ENCODE peak calls at places on chromosomes 4 and X, in four cellular contexts. N, V, E and H are unnamed samples.

GRCh38 chr4:164512124-164512523 is 241.8 kb upstream of the SMIM31 start:
- DNase-seq in N (no peak), V (no peak), E (no peak), H (no peak)

GRCh38 chr4:43435303-43435702 is 542.8 kb downstream of the GRXCR1 start:
- DNase-seq in N (no peak), V (no peak), E (no peak), H (no peak)

GRCh38 chr4:133581971-133582619 is 433.0 kb downstream of the PCDH10 start:
- DNase-seq in N (no peak), V (no peak), E (no peak), H (no peak)

GRCh38 chrX:30702736-30703135 is 49.5 kb downstream of the GK start:
- DNase-seq in N (no peak), V (no peak), E (no peak), H (no peak)

GRCh38 chr4:139866270-139866962 is 200.8 kb downstream of the MGST2 start:
- DNase-seq in N (no peak), V (no peak), E (no peak), H (peak)

GRCh38 chr4:70945046-70945445 is 42.9 kb downstream of the MOB1B start:
- DNase-seq in N (no peak), V (no peak), E (no peak), H (no peak)

GRCh38 chrX:102858826-102859627 is 78.0 kb upstream of the RAB40AL start:
- DNase-seq in N (peak), V (no peak), E (no peak), H (no peak)

GRCh38 chr4:166169111-166169510 is 296.1 kb downstream of the TLL1 start:
- DNase-seq in N (peak), V (no peak), E (no peak), H (no peak)

GRCh38 chr4:128665514-128665913 is 144.0 kb upstream of the JADE1 start:
- DNase-seq in N (no peak), V (no peak), E (no peak), H (no peak)

DNA sequence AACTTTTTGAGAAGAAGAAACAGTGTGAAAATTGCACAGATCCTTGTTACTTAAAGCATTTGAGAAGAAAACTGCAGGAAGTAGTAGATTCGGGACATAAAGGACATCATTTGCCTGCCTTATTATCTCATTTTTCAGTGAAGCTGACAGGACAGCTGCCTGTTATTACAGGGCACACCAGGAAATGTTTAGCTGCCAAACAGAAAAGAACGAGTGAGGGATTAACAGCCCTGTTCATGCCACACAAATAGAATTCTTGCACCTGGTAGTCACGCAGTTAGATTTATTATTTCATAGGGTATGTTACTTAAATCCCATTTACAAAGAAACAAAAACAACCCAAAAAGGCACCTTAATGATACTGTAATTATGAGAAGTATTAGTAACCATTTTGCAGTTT is 100.6 kb downstream of the CHIC2 start:
- DNase-seq in N (no peak), V (no peak), E (no peak), H (no peak)
- TF ChIP-seq TEAD4 in N (no peak), V (no peak), E (no peak), H (no peak)

DNA sequence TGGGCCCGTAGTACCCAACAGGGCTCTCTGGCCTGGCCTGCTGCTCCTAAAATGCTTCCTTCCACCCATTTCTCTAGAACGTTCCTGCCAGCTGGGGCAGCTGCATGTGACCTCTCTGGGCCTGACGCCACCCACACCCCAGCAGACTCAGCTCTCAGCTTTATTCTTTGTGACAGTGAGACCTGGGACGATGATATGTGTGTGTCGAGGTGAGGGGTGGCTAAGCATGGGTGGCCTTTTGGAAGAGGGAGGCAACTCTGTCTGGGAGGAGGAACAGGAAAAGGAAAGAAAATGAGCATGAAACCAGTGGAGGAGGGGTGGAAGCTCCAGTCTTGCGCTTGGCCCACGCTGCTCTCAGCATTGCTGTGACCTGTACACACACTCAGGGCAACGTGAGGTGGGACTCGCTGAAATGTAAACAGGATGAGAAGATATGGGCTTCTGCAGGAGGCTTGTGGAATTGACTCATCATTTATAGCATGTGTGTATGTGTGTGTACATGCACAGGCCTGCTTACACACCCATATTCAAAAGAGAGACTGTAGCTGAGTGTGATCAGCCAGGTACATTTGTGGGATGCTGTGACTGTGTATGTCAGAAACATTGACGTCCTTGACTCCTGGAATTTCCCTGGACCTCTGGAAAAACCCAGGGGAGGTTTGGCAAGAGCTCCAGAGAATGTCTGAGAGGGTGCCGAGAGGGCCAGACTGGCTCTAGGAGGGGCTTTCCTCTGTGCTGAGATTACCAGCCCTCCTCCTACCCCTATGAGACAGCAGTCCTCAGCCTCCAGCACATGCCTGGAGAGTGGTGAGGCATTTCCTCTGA is 137.9 kb downstream of the PJA1 start:
- DNase-seq in N (no peak), V (no peak), E (no peak), H (no peak)
- TF ChIP-seq TEAD4 in N (no peak), V (no peak), E (no peak), H (no peak)

DNA sequence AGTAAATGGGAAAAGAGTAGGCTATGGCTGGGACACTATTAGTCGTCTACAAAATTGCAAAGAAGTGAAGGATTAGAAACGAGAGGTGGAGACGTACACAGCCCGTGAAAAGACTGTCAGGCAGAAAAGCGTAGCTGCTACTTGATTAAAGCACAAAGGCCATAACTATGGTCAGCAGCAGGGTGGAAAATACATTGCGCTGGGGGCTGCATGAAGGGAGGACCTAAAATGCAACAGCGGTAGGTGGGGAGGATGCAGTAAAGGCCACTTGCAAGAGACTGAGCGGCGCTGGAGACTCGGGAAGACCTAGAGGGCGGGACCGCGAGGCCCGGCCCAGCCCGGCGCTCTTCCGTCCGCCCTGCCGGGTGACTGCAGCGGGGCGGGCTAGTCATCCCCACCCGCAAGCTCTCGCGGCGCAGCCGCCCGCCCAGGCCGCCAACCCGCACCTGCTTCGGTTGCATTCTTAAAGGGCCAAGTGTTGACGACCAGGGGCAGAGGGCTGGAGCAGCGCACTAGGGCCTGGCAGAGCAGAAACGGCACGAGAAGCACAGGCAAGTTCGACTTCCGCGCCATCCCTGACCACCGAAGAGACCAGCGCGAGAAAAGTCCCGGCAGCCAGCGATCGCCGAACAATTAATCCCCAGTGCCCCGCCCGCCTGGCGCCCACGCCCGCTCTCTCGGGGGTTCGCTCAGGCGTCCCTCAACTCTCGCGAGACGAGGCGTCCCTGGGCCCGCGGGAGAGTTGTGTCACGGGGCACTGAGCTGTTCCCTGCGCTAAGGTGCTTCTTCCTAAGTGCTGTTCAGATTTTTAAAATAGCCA is at the start of gene AGA:
- DNase-seq in N (peak), V (peak), E (peak), H (peak)
- TF ChIP-seq TEAD4 in N (no peak), V (no peak), E (peak), H (no peak)

GRCh38 chr4:13992041-13992440 is 364.5 kb upstream of the BOD1L1 start:
- DNase-seq in N (no peak), V (no peak), E (no peak), H (no peak)
- TF ChIP-seq TEAD4 in N (no peak), V (no peak), E (no peak), H (no peak)

GRCh38 chr4:153512952-153513500 is 46.9 kb downstream of the TMEM131L start:
- DNase-seq in N (no peak), V (no peak), E (no peak), H (no peak)

GRCh38 chr4:153514001-153514526 is 47.9 kb downstream of the TMEM131L start:
- DNase-seq in N (no peak), V (no peak), E (no peak), H (no peak)

GRCh38 chr4:153511104-153511503 is 44.9 kb downstream of the TMEM131L start:
- DNase-seq in N (no peak), V (no peak), E (no peak), H (no peak)

GRCh38 chr4:153512162-153512852 is 46.1 kb downstream of the TMEM131L start:
- DNase-seq in N (no peak), V (no peak), E (no peak), H (no peak)

GRCh38 chr4:153513596-153513995 is 47.4 kb downstream of the TMEM131L start:
- DNase-seq in N (no peak), V (no peak), E (no peak), H (no peak)
- TF ChIP-seq TEAD4 in N (no peak), V (no peak), E (no peak), H (peak)

GRCh38 chrX:12460929-12461328 is 322.7 kb downstream of the FRMPD4 start:
- DNase-seq in N (no peak), V (no peak), E (no peak), H (no peak)
- TF ChIP-seq TEAD4 in N (no peak), V (no peak), E (no peak), H (no peak)

DNA sequence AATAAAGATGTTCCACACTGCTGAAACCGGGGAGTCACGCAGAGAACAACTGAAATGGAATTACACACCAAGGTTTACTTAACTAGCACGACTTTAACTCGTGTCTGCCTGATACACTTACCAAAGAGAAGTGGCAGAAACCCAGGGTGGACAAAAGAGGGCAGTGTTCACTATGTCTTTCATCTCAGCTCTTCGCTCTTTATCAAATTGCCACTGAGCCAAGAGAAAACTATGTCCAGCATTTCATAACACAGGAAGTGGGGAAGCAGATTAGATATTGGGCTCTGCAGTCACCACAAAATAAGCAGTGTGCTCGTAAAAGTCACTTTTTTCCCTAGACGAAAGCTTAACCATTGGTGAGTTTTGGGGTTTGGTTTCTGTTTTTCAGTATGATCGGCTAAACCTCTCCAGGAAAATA is 155.7 kb downstream of the CHIC2 start:
- DNase-seq in N (no peak), V (peak), E (no peak), H (peak)
- TF ChIP-seq TEAD4 in N (no peak), V (no peak), E (no peak), H (peak)

GRCh38 chr4:155762351-155762750 is 3.5 kb downstream of the GUCY1B1 start:
- DNase-seq in N (no peak), V (no peak), E (no peak), H (no peak)
- TF ChIP-seq TEAD4 in N (no peak), V (no peak), E (no peak), H (no peak)

DNA sequence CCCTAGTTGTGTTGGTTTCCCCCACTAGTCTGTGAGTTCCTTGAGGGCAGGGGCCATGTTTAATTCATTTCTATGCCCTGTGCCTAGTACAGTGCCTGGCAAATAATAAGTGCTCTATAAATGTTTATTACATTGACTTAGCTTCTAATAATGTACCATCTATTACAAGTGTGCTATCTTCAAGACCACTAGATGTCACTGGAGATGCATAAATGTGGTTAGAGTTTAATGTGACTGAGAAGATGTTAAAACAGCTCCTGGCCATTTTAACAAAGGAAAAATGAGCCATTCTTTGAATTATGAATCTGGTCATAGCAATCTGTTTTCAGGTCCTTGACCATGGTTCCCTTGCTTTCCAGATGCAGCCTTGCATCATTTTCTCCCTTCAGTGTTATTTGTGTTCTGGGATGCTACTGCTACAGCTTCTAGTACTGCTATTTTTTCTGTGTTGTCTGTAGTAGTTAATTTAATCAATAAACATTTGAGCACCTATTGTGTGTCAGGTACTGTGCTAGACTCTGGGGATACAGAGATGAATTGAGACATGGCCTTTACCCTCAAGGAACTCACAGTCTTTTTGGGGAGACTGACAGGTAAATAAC is 43.2 kb downstream of the SLC9A6 start:
- DNase-seq in N (no peak), V (no peak), E (no peak), H (peak)
- TF ChIP-seq TEAD4 in N (no peak), V (no peak), E (no peak), H (no peak)